ENCODE peak calls at places on chromosomes 11 and 22, in seven cellular contexts. L, A, O, N, U, G and Q are unnamed samples.

GRCh38 chr22:23764931-23765881 is 2.4 kb downstream of the C22orf15 start:
- DNase-seq in L (no peak), A (no peak), O (no peak), N (no peak), U (no peak), G (no peak), Q (no peak)

GRCh38 chr22:20137671-20138416 is 6.2 kb downstream of the ZDHHC8 start:
- DNase-seq in L (no peak), A (no peak), O (no peak), N (peak; percentile 78), U (no peak), G (no peak), Q (no peak)

GRCh38 chr11:27882066-27882697 is 181.9 kb upstream of the BDNF start:
- DNase-seq in L (no peak), A (no peak), O (no peak), N (no peak), U (no peak), G (peak; percentile 3), Q (no peak)

GRCh38 chr11:76801205-76801604 is 18.0 kb downstream of the TSKU start:
- DNase-seq in L (no peak), A (no peak), O (peak; percentile 70), N (no peak), U (no peak), G (no peak), Q (no peak)

GRCh38 chr22:25482868-25483639 is 81.4 kb upstream of the GRK3 start:
- DNase-seq in L (no peak), A (no peak), O (no peak), N (peak; percentile 24), U (no peak), G (no peak), Q (no peak)

GRCh38 chr11:47495856-47496217 is 46.9 kb upstream of the RAPSN start:
- DNase-seq in L (no peak), A (no peak), O (no peak), N (no peak), U (no peak), G (no peak), Q (no peak)

GRCh38 chr11:65419773-65420481 is 2.7 kb upstream of the NEAT1 start:
- DNase-seq in L (no peak), A (peak; percentile 82), O (peak; percentile 87), N (peak; percentile 95), U (peak; percentile 46), G (peak; percentile 97), Q (peak; percentile 60)

GRCh38 chr11:45906096-45906682 is 882 bp downstream of the FREY1 start:
- DNase-seq in L (no peak), A (no peak), O (no peak), N (no peak), U (no peak), G (no peak), Q (no peak)

GRCh38 chr11:11263238-11264030 is 89.6 kb downstream of the CSNK2A3 start:
- DNase-seq in L (no peak), A (no peak), O (peak; percentile 63), N (no peak), U (peak; percentile 46), G (peak; percentile 43), Q (no peak)

GRCh38 chr22:46072030-46072881 is 78.1 kb upstream of the PPARA start:
- DNase-seq in L (no peak), A (peak; percentile 62), O (peak; percentile 75), N (no peak), U (no peak), G (peak; percentile 54), Q (peak; percentile 72)

GRCh38 chr11:61967177-61967923 is at the start of gene FTH1:
- DNase-seq in L (peak; percentile 79), A (peak; percentile 91), O (peak; percentile 95), N (peak; percentile 93), U (peak; percentile 99), G (peak; percentile 90), Q (peak; percentile 96)